ENCODE peak calls at places on chromosomes 5 and 9, in eight cellular contexts. One of them, this sample, is unnamed.

GRCh38 chr5:170875811-170876210 is 14.0 kb downstream of the RANBP17 start:
- DNase-seq in transverse colon: no peak
- DNase-seq in GM23338: no peak
- DNase-seq in spleen: no peak
- DNase-seq in stomach: no peak
- DNase-seq in GM12892: no peak
- DNase-seq in upper lobe of left lung: no peak
- DNase-seq in Panc1: no peak
- DNase-seq in this sample: no peak

GRCh38 chr9:114291886-114292590 is 30.9 kb upstream of the ORM1 start:
- DNase-seq in upper lobe of left lung: peak
- DNase-seq in transverse colon: peak
- DNase-seq in spleen: peak
- DNase-seq in Panc1: no peak
- DNase-seq in stomach: no peak
- DNase-seq in GM12892: no peak
- DNase-seq in GM23338: no peak
- DNase-seq in this sample: no peak

GRCh38 chr5:17219006-17219422 is 1.6 kb downstream of the BASP1 start:
- DNase-seq in transverse colon: no peak
- DNase-seq in upper lobe of left lung: peak
- DNase-seq in Panc1: no peak
- DNase-seq in stomach: no peak
- DNase-seq in spleen: peak
- DNase-seq in GM12892: no peak
- DNase-seq in GM23338: peak
- DNase-seq in this sample: no peak

GRCh38 chr9:98603821-98604383 is 104.8 kb downstream of the GABBR2 start:
- DNase-seq in Panc1: no peak
- DNase-seq in spleen: peak
- DNase-seq in upper lobe of left lung: no peak
- DNase-seq in GM23338: no peak
- DNase-seq in transverse colon: no peak
- DNase-seq in GM12892: no peak
- DNase-seq in stomach: no peak
- DNase-seq in this sample: no peak

GRCh38 chr9:33105504-33105903 is 29.0 kb upstream of the SMU1 start:
- DNase-seq in GM23338: no peak
- DNase-seq in spleen: no peak
- DNase-seq in transverse colon: no peak
- DNase-seq in stomach: no peak
- DNase-seq in upper lobe of left lung: no peak
- DNase-seq in Panc1: no peak
- DNase-seq in GM12892: no peak
- DNase-seq in this sample: no peak

GRCh38 chr5:40084614-40085013 is 595.1 kb upstream of the PTGER4 start:
- DNase-seq in spleen: no peak
- DNase-seq in GM12892: no peak
- DNase-seq in Panc1: no peak
- DNase-seq in upper lobe of left lung: no peak
- DNase-seq in GM23338: no peak
- DNase-seq in stomach: no peak
- DNase-seq in transverse colon: no peak
- DNase-seq in this sample: no peak

GRCh38 chr9:20356392-20357206 is 265.7 kb downstream of the MLLT3 start:
- DNase-seq in GM23338: peak
- DNase-seq in spleen: no peak
- DNase-seq in stomach: peak
- DNase-seq in transverse colon: peak
- DNase-seq in Panc1: peak
- DNase-seq in GM12892: no peak
- DNase-seq in upper lobe of left lung: peak
- DNase-seq in this sample: no peak

GRCh38 chr9:70421272-70422180 is 7.1 kb upstream of the KLF9 start:
- DNase-seq in transverse colon: no peak
- DNase-seq in upper lobe of left lung: peak
- DNase-seq in stomach: no peak
- DNase-seq in GM12892: no peak
- DNase-seq in spleen: no peak
- DNase-seq in GM23338: peak
- DNase-seq in Panc1: no peak
- DNase-seq in this sample: no peak

GRCh38 chr5:155471027-155471426 is 457.5 kb downstream of the KIF4B start:
- DNase-seq in transverse colon: no peak
- DNase-seq in stomach: no peak
- DNase-seq in Panc1: no peak
- DNase-seq in upper lobe of left lung: no peak
- DNase-seq in spleen: no peak
- DNase-seq in GM12892: no peak
- DNase-seq in GM23338: peak
- DNase-seq in this sample: no peak

GRCh38 chr9:120481842-120482241 is 98.1 kb downstream of the CDK5RAP2 start:
- DNase-seq in transverse colon: no peak
- DNase-seq in GM23338: no peak
- DNase-seq in GM12892: no peak
- DNase-seq in upper lobe of left lung: no peak
- DNase-seq in spleen: no peak
- DNase-seq in Panc1: no peak
- DNase-seq in stomach: no peak
- DNase-seq in this sample: peak

GRCh38 chr9:120481248-120481647 is 98.7 kb downstream of the CDK5RAP2 start:
- DNase-seq in spleen: no peak
- DNase-seq in GM23338: no peak
- DNase-seq in upper lobe of left lung: no peak
- DNase-seq in transverse colon: no peak
- DNase-seq in stomach: no peak
- DNase-seq in Panc1: no peak
- DNase-seq in GM12892: no peak
- DNase-seq in this sample: no peak

GRCh38 chr9:120482424-120483186 is 97.4 kb downstream of the CDK5RAP2 start:
- DNase-seq in spleen: no peak
- DNase-seq in GM23338: no peak
- DNase-seq in stomach: no peak
- DNase-seq in transverse colon: no peak
- DNase-seq in Panc1: no peak
- DNase-seq in upper lobe of left lung: no peak
- DNase-seq in GM12892: no peak
- DNase-seq in this sample: no peak

GRCh38 chr9:120478208-120478607 is 101.8 kb downstream of the CDK5RAP2 start:
- DNase-seq in Panc1: no peak
- DNase-seq in GM12892: no peak
- DNase-seq in GM23338: no peak
- DNase-seq in spleen: no peak
- DNase-seq in upper lobe of left lung: no peak
- DNase-seq in transverse colon: peak
- DNase-seq in stomach: no peak
- DNase-seq in this sample: peak

GRCh38 chr9:120480707-120481106 is 99.3 kb downstream of the CDK5RAP2 start:
- DNase-seq in GM23338: no peak
- DNase-seq in spleen: no peak
- DNase-seq in upper lobe of left lung: no peak
- DNase-seq in stomach: no peak
- DNase-seq in GM12892: no peak
- DNase-seq in Panc1: no peak
- DNase-seq in transverse colon: no peak
- DNase-seq in this sample: no peak
- TF ChIP-seq POLR2AphosphoS5 in GM23338: no peak
- TF ChIP-seq POLR2AphosphoS5 in spleen: no peak
- TF ChIP-seq POLR2AphosphoS5 in upper lobe of left lung: no peak
- TF ChIP-seq POLR2AphosphoS5 in stomach: peak
- TF ChIP-seq POLR2AphosphoS5 in GM12892: no peak
- TF ChIP-seq POLR2AphosphoS5 in Panc1: no peak
- TF ChIP-seq POLR2AphosphoS5 in transverse colon: no peak
- TF ChIP-seq POLR2AphosphoS5 in this sample: no peak

DNA sequence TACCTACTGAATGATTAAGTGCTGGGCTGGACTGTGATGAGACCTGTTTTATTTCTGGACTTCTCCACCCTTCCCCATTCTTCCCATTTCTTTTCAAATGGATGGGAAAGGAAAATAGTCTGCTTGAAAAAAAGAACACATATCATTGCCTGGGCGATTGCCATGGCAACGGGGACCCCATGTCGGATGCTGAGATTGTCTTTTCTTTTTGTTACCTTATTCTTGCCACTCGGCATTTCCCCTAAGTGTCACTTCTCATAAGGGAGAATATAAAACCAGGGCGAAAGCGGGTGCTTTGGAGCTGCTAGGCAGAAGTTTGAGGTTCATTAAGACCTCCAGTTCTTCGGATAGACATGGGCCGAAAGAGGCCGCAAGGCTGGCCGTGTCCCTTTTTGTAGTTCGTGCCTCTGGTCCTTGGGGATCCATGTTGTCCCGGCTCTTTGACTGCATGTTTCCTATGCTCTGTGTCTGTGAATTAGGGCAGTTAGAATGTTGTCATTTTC is 760 bp downstream of the FGD3 start:
- DNase-seq in spleen: no peak
- DNase-seq in transverse colon: no peak
- DNase-seq in GM23338: no peak
- DNase-seq in Panc1: no peak
- DNase-seq in upper lobe of left lung: no peak
- DNase-seq in GM12892: no peak
- DNase-seq in stomach: no peak
- DNase-seq in this sample: no peak
- TF ChIP-seq POLR2AphosphoS5 in spleen: no peak
- TF ChIP-seq POLR2AphosphoS5 in transverse colon: no peak
- TF ChIP-seq POLR2AphosphoS5 in GM23338: no peak
- TF ChIP-seq POLR2AphosphoS5 in Panc1: no peak
- TF ChIP-seq POLR2AphosphoS5 in upper lobe of left lung: no peak
- TF ChIP-seq POLR2AphosphoS5 in GM12892: no peak
- TF ChIP-seq POLR2AphosphoS5 in stomach: no peak
- TF ChIP-seq POLR2AphosphoS5 in this sample: no peak

GRCh38 chr5:34832568-34832967 is 6.4 kb upstream of the TTC23L start:
- DNase-seq in stomach: no peak
- DNase-seq in GM12892: no peak
- DNase-seq in Panc1: no peak
- DNase-seq in transverse colon: no peak
- DNase-seq in spleen: no peak
- DNase-seq in GM23338: no peak
- DNase-seq in upper lobe of left lung: no peak
- DNase-seq in this sample: no peak

GRCh38 chr5:34834794-34835089 is 4.2 kb upstream of the TTC23L start:
- DNase-seq in upper lobe of left lung: no peak
- DNase-seq in spleen: no peak
- DNase-seq in GM12892: no peak
- DNase-seq in transverse colon: no peak
- DNase-seq in stomach: no peak
- DNase-seq in GM23338: no peak
- DNase-seq in Panc1: no peak
- DNase-seq in this sample: no peak

GRCh38 chr5:34833991-34834793 is 4.8 kb upstream of the TTC23L start:
- DNase-seq in upper lobe of left lung: no peak
- DNase-seq in stomach: no peak
- DNase-seq in GM23338: peak
- DNase-seq in Panc1: no peak
- DNase-seq in GM12892: no peak
- DNase-seq in transverse colon: no peak
- DNase-seq in spleen: no peak
- DNase-seq in this sample: no peak

GRCh38 chr5:34833090-34833489 is 5.9 kb upstream of the TTC23L start:
- DNase-seq in GM12892: no peak
- DNase-seq in spleen: no peak
- DNase-seq in stomach: no peak
- DNase-seq in GM23338: no peak
- DNase-seq in transverse colon: no peak
- DNase-seq in Panc1: no peak
- DNase-seq in upper lobe of left lung: no peak
- DNase-seq in this sample: no peak

DNA sequence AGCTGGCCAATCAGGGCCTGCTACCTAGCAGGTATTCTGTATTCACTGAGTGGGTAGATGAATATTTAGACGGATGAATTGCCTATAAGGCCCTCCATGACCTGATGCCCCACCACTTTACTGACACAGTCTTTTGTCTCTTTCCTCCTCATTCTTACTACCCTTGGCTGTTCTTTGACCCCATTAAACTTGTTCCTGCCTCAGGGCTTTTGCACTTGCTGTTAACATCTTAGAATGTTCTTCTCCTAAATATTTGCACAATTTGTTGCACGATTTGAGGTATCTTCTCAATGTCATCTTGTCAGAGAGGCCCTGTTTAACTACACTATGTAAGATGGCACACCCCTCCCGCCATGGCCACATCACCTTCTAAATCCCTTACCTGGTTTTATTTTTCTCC is 3.3 kb upstream of the TTC23L start:
- DNase-seq in upper lobe of left lung: no peak
- DNase-seq in transverse colon: no peak
- DNase-seq in spleen: no peak
- DNase-seq in stomach: no peak
- DNase-seq in GM12892: no peak
- DNase-seq in Panc1: no peak
- DNase-seq in GM23338: no peak
- DNase-seq in this sample: no peak
- TF ChIP-seq POLR2AphosphoS5 in upper lobe of left lung: no peak
- TF ChIP-seq POLR2AphosphoS5 in transverse colon: no peak
- TF ChIP-seq POLR2AphosphoS5 in spleen: no peak
- TF ChIP-seq POLR2AphosphoS5 in stomach: no peak
- TF ChIP-seq POLR2AphosphoS5 in GM12892: no peak
- TF ChIP-seq POLR2AphosphoS5 in Panc1: no peak
- TF ChIP-seq POLR2AphosphoS5 in GM23338: no peak
- TF ChIP-seq POLR2AphosphoS5 in this sample: no peak

GRCh38 chr9:89839952-89840351 is 235.1 kb downstream of the GADD45G start:
- DNase-seq in spleen: peak
- DNase-seq in upper lobe of left lung: no peak
- DNase-seq in transverse colon: no peak
- DNase-seq in Panc1: no peak
- DNase-seq in GM12892: no peak
- DNase-seq in GM23338: no peak
- DNase-seq in stomach: no peak
- DNase-seq in this sample: no peak

GRCh38 chr9:89841456-89841855 is 236.6 kb downstream of the GADD45G start:
- DNase-seq in stomach: no peak
- DNase-seq in Panc1: no peak
- DNase-seq in GM23338: no peak
- DNase-seq in upper lobe of left lung: no peak
- DNase-seq in spleen: peak
- DNase-seq in GM12892: no peak
- DNase-seq in transverse colon: no peak
- DNase-seq in this sample: no peak

GRCh38 chr9:89837911-89838310 is 233.1 kb downstream of the GADD45G start:
- DNase-seq in GM23338: no peak
- DNase-seq in spleen: no peak
- DNase-seq in stomach: no peak
- DNase-seq in transverse colon: no peak
- DNase-seq in GM12892: no peak
- DNase-seq in Panc1: no peak
- DNase-seq in upper lobe of left lung: no peak
- DNase-seq in this sample: no peak

GRCh38 chr9:89837152-89837551 is 232.3 kb downstream of the GADD45G start:
- DNase-seq in GM23338: no peak
- DNase-seq in upper lobe of left lung: no peak
- DNase-seq in transverse colon: no peak
- DNase-seq in stomach: no peak
- DNase-seq in GM12892: no peak
- DNase-seq in spleen: no peak
- DNase-seq in Panc1: no peak
- DNase-seq in this sample: no peak

DNA sequence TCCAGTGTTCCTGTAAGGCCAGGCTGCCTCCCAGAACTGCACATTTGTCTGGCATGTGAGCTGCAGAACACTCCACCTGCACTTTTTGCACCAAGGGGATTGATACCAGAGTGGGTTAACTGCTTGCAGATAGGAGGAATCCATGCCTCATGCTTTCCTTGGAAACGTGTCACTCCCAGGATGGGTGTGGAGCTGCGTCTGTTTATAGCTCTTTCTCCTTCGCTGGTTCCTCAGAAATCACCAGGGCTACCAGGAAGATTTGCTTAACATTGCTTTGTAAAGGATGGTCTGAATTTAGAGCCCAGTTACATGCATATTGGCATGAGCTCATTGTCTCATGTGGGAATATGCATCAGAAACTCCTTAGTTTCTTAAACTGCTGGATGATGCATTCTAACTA is 234.6 kb downstream of the GADD45G start:
- DNase-seq in spleen: peak
- DNase-seq in Panc1: no peak
- DNase-seq in upper lobe of left lung: no peak
- DNase-seq in GM12892: no peak
- DNase-seq in GM23338: no peak
- DNase-seq in transverse colon: no peak
- DNase-seq in stomach: no peak
- DNase-seq in this sample: no peak
- TF ChIP-seq POLR2AphosphoS5 in spleen: no peak
- TF ChIP-seq POLR2AphosphoS5 in Panc1: no peak
- TF ChIP-seq POLR2AphosphoS5 in upper lobe of left lung: no peak
- TF ChIP-seq POLR2AphosphoS5 in GM12892: no peak
- TF ChIP-seq POLR2AphosphoS5 in GM23338: no peak
- TF ChIP-seq POLR2AphosphoS5 in transverse colon: no peak
- TF ChIP-seq POLR2AphosphoS5 in stomach: no peak
- TF ChIP-seq POLR2AphosphoS5 in this sample: no peak

This sample was measured in HL-60.